ENCODE peak calls at places on chromosomes 12 and 14, in eight cellular contexts. One of them, this sample, is unnamed.

GRCh38 chr14:97456958-97457357 is 659.8 kb downstream of the VRK1 start:
- DNase-seq in AG10803: peak
- DNase-seq in neural progenitor cell: no peak
- DNase-seq in GM12878: no peak
- DNase-seq in brain microvascular endothelial cell: no peak
- DNase-seq in esophagus squamous epithelium: no peak
- DNase-seq in A549: no peak
- DNase-seq in tibial artery: no peak
- DNase-seq in this sample: no peak

GRCh38 chr12:131126662-131127173 is 173.0 kb downstream of the ADGRD1 start:
- DNase-seq in esophagus squamous epithelium: no peak
- DNase-seq in brain microvascular endothelial cell: no peak
- DNase-seq in GM12878: no peak
- DNase-seq in neural progenitor cell: no peak
- DNase-seq in A549: no peak
- DNase-seq in AG10803: no peak
- DNase-seq in tibial artery: no peak
- DNase-seq in this sample: no peak

GRCh38 chr12:16198884-16199283 is 78.6 kb downstream of the SLC15A5 start:
- DNase-seq in brain microvascular endothelial cell: no peak
- DNase-seq in esophagus squamous epithelium: no peak
- DNase-seq in A549: no peak
- DNase-seq in GM12878: peak
- DNase-seq in neural progenitor cell: peak
- DNase-seq in AG10803: no peak
- DNase-seq in tibial artery: no peak
- DNase-seq in this sample: no peak

GRCh38 chr14:89219056-89219455 is 198.0 kb downstream of the FOXN3 start:
- DNase-seq in AG10803: no peak
- DNase-seq in GM12878: no peak
- DNase-seq in brain microvascular endothelial cell: no peak
- DNase-seq in tibial artery: no peak
- DNase-seq in A549: no peak
- DNase-seq in neural progenitor cell: no peak
- DNase-seq in esophagus squamous epithelium: no peak
- DNase-seq in this sample: no peak

GRCh38 chr14:67941456-67942018 is 122.0 kb downstream of the RAD51B start:
- DNase-seq in esophagus squamous epithelium: no peak
- DNase-seq in neural progenitor cell: peak
- DNase-seq in tibial artery: no peak
- DNase-seq in A549: peak
- DNase-seq in brain microvascular endothelial cell: peak
- DNase-seq in AG10803: peak
- DNase-seq in GM12878: no peak
- DNase-seq in this sample: peak

GRCh38 chr12:13784504-13784903 is 196.9 kb downstream of the GRIN2B start:
- DNase-seq in tibial artery: no peak
- DNase-seq in brain microvascular endothelial cell: no peak
- DNase-seq in AG10803: peak
- DNase-seq in A549: no peak
- DNase-seq in esophagus squamous epithelium: no peak
- DNase-seq in neural progenitor cell: no peak
- DNase-seq in GM12878: no peak
- DNase-seq in this sample: no peak

GRCh38 chr12:113236539-113237354 is 15.5 kb downstream of the TPCN1 start:
- DNase-seq in A549: no peak
- DNase-seq in esophagus squamous epithelium: no peak
- DNase-seq in neural progenitor cell: no peak
- DNase-seq in AG10803: no peak
- DNase-seq in brain microvascular endothelial cell: no peak
- DNase-seq in GM12878: no peak
- DNase-seq in tibial artery: peak
- DNase-seq in this sample: no peak

GRCh38 chr14:99330316-99331240 is 58.6 kb upstream of the BCL11B start:
- DNase-seq in esophagus squamous epithelium: no peak
- DNase-seq in tibial artery: peak
- DNase-seq in GM12878: no peak
- DNase-seq in A549: no peak
- DNase-seq in brain microvascular endothelial cell: no peak
- DNase-seq in neural progenitor cell: no peak
- DNase-seq in AG10803: no peak
- DNase-seq in this sample: no peak

GRCh38 chr12:116135209-116135930 is 142.1 kb downstream of the MED13L start:
- DNase-seq in neural progenitor cell: no peak
- DNase-seq in A549: peak
- DNase-seq in tibial artery: no peak
- DNase-seq in GM12878: no peak
- DNase-seq in brain microvascular endothelial cell: peak
- DNase-seq in AG10803: peak
- DNase-seq in esophagus squamous epithelium: no peak
- DNase-seq in this sample: peak

GRCh38 chr12:71602745-71603577 is 60.7 kb downstream of the ZFC3H1 start:
- DNase-seq in tibial artery: no peak
- DNase-seq in neural progenitor cell: no peak
- DNase-seq in GM12878: no peak
- DNase-seq in esophagus squamous epithelium: no peak
- DNase-seq in brain microvascular endothelial cell: no peak
- DNase-seq in A549: no peak
- DNase-seq in AG10803: no peak
- DNase-seq in this sample: no peak

GRCh38 chr12:118420673-118421072 is 44.3 kb downstream of the SUDS3 start:
- DNase-seq in GM12878: no peak
- DNase-seq in esophagus squamous epithelium: no peak
- DNase-seq in neural progenitor cell: no peak
- DNase-seq in A549: no peak
- DNase-seq in brain microvascular endothelial cell: no peak
- DNase-seq in AG10803: no peak
- DNase-seq in tibial artery: no peak
- DNase-seq in this sample: no peak

GRCh38 chr12:12387521-12387920 is 30.6 kb downstream of the BORCS5 start:
- DNase-seq in brain microvascular endothelial cell: peak
- DNase-seq in neural progenitor cell: no peak
- DNase-seq in A549: no peak
- DNase-seq in tibial artery: no peak
- DNase-seq in AG10803: peak
- DNase-seq in esophagus squamous epithelium: no peak
- DNase-seq in GM12878: no peak
- DNase-seq in this sample: peak

GRCh38 chr14:22243971-22244581 is 344.9 kb downstream of the DAD1 start:
- DNase-seq in neural progenitor cell: no peak
- DNase-seq in esophagus squamous epithelium: no peak
- DNase-seq in GM12878: no peak
- DNase-seq in A549: no peak
- DNase-seq in brain microvascular endothelial cell: no peak
- DNase-seq in tibial artery: no peak
- DNase-seq in AG10803: no peak
- DNase-seq in this sample: no peak

GRCh38 chr14:31829256-31829923 is 247.7 kb upstream of the ARHGAP5 start:
- DNase-seq in esophagus squamous epithelium: no peak
- DNase-seq in A549: peak
- DNase-seq in neural progenitor cell: peak
- DNase-seq in GM12878: no peak
- DNase-seq in tibial artery: no peak
- DNase-seq in AG10803: peak
- DNase-seq in brain microvascular endothelial cell: peak
- DNase-seq in this sample: peak

GRCh38 chr12:72491399-72491798 is 219.2 kb downstream of the TRHDE start:
- DNase-seq in tibial artery: no peak
- DNase-seq in A549: no peak
- DNase-seq in AG10803: peak
- DNase-seq in brain microvascular endothelial cell: no peak
- DNase-seq in GM12878: no peak
- DNase-seq in esophagus squamous epithelium: no peak
- DNase-seq in neural progenitor cell: no peak
- DNase-seq in this sample: no peak

GRCh38 chr14:68794130-68794855 is 1.4 kb upstream of the ZFP36L1 start:
- DNase-seq in esophagus squamous epithelium: peak
- DNase-seq in GM12878: no peak
- DNase-seq in neural progenitor cell: peak
- DNase-seq in tibial artery: peak
- DNase-seq in A549: peak
- DNase-seq in AG10803: peak
- DNase-seq in brain microvascular endothelial cell: peak
- DNase-seq in this sample: peak

GRCh38 chr12:1457901-1458300 is 136.5 kb downstream of the FBXL14 start:
- DNase-seq in AG10803: peak
- DNase-seq in neural progenitor cell: no peak
- DNase-seq in esophagus squamous epithelium: no peak
- DNase-seq in A549: no peak
- DNase-seq in tibial artery: peak
- DNase-seq in GM12878: no peak
- DNase-seq in brain microvascular endothelial cell: peak
- DNase-seq in this sample: peak

GRCh38 chr14:93430319-93430801 is 379 bp upstream of the UNC79 start:
- DNase-seq in tibial artery: no peak
- DNase-seq in neural progenitor cell: peak
- DNase-seq in GM12878: no peak
- DNase-seq in brain microvascular endothelial cell: no peak
- DNase-seq in esophagus squamous epithelium: no peak
- DNase-seq in A549: no peak
- DNase-seq in AG10803: no peak
- DNase-seq in this sample: no peak

GRCh38 chr14:61564623-61565091 is 130.7 kb upstream of the HIF1A start:
- DNase-seq in esophagus squamous epithelium: no peak
- DNase-seq in A549: peak
- DNase-seq in tibial artery: no peak
- DNase-seq in GM12878: no peak
- DNase-seq in neural progenitor cell: no peak
- DNase-seq in brain microvascular endothelial cell: peak
- DNase-seq in AG10803: peak
- DNase-seq in this sample: peak

GRCh38 chr12:96773031-96773430 is 134.0 kb upstream of the NEDD1 start:
- DNase-seq in brain microvascular endothelial cell: no peak
- DNase-seq in neural progenitor cell: no peak
- DNase-seq in AG10803: no peak
- DNase-seq in A549: no peak
- DNase-seq in GM12878: no peak
- DNase-seq in esophagus squamous epithelium: no peak
- DNase-seq in tibial artery: no peak
- DNase-seq in this sample: peak

GRCh38 chr12:19444097-19444496 is 4.8 kb downstream of the AEBP2 start:
- DNase-seq in neural progenitor cell: no peak
- DNase-seq in AG10803: no peak
- DNase-seq in tibial artery: peak
- DNase-seq in esophagus squamous epithelium: no peak
- DNase-seq in GM12878: no peak
- DNase-seq in brain microvascular endothelial cell: no peak
- DNase-seq in A549: no peak
- DNase-seq in this sample: no peak

GRCh38 chr12:123712780-123713319 is 697 bp downstream of the ATP6V0A2 start:
- DNase-seq in A549: peak
- DNase-seq in esophagus squamous epithelium: no peak
- DNase-seq in AG10803: no peak
- DNase-seq in tibial artery: no peak
- DNase-seq in brain microvascular endothelial cell: no peak
- DNase-seq in neural progenitor cell: no peak
- DNase-seq in GM12878: no peak
- DNase-seq in this sample: peak

GRCh38 chr12:116059901-116060300 is 217.6 kb downstream of the MED13L start:
- DNase-seq in A549: no peak
- DNase-seq in brain microvascular endothelial cell: no peak
- DNase-seq in esophagus squamous epithelium: no peak
- DNase-seq in tibial artery: no peak
- DNase-seq in neural progenitor cell: no peak
- DNase-seq in AG10803: no peak
- DNase-seq in GM12878: no peak
- DNase-seq in this sample: no peak

DNA sequence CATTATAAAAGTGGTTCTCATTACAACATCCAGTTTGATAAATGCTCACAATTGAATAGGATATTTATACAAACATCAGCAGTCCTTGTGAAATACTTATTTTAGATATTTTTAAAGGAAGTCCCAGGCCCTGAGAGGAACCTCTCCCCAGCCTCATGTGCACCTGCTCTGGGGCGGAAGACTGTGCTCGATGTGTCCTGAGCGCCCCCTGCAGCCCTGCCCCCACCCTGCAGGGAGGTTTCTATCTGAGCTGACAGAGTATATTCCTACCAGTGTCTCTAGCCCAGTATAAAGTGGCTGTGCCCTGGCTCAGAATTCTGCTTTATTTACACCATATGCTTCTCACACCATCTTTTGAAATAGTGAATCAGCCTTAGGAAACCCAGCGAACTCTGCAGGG is 1349.1 kb downstream of the TMEM121 start:
- DNase-seq in neural progenitor cell: no peak
- DNase-seq in A549: no peak
- DNase-seq in esophagus squamous epithelium: no peak
- DNase-seq in tibial artery: no peak
- DNase-seq in brain microvascular endothelial cell: no peak
- DNase-seq in GM12878: no peak
- DNase-seq in AG10803: no peak
- DNase-seq in this sample: no peak
- TF ChIP-seq CTCF in neural progenitor cell: no peak
- TF ChIP-seq CTCF in A549: no peak
- TF ChIP-seq CTCF in esophagus squamous epithelium: no peak
- TF ChIP-seq CTCF in tibial artery: no peak
- TF ChIP-seq CTCF in brain microvascular endothelial cell: no peak
- TF ChIP-seq CTCF in GM12878: peak
- TF ChIP-seq CTCF in AG10803: no peak
- TF ChIP-seq CTCF in this sample: peak

DNA sequence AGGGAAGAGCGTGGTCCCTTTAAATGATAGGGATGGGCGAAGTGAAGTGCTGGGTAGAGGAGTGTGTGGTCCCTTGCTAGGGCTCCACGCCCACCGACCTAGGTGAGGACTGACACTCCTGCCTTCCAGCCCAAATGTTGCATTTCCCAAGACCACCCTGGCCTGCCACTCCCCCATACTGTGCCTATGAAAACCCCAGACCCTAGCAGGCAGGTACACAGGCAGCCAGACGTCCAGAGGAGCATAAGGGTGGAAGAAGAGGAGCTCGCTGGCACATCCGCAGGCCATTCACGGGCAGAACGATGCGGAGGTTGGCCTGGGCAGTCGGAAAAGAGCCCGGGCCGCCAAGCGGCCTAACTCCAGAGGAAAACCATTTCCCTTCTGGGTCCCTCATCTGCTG is 817 bp upstream of the IPO8 start:
- DNase-seq in neural progenitor cell: peak
- DNase-seq in tibial artery: no peak
- DNase-seq in GM12878: no peak
- DNase-seq in brain microvascular endothelial cell: no peak
- DNase-seq in A549: no peak
- DNase-seq in esophagus squamous epithelium: no peak
- DNase-seq in AG10803: no peak
- DNase-seq in this sample: no peak
- H3K4me3 ChIP-seq in neural progenitor cell: peak
- H3K4me3 ChIP-seq in tibial artery: peak
- H3K4me3 ChIP-seq in GM12878: peak
- H3K4me3 ChIP-seq in brain microvascular endothelial cell: peak
- H3K4me3 ChIP-seq in A549: peak
- H3K4me3 ChIP-seq in esophagus squamous epithelium: no peak
- H3K4me3 ChIP-seq in AG10803: peak
- H3K4me3 ChIP-seq in this sample: no peak

GRCh38 chr14:105974902-105975301 is 448.5 kb downstream of the TMEM121 start:
- DNase-seq in A549: peak
- DNase-seq in brain microvascular endothelial cell: no peak
- DNase-seq in GM12878: no peak
- DNase-seq in tibial artery: no peak
- DNase-seq in AG10803: no peak
- DNase-seq in neural progenitor cell: no peak
- DNase-seq in esophagus squamous epithelium: no peak
- DNase-seq in this sample: no peak
- TF ChIP-seq CTCF in A549: peak
- TF ChIP-seq CTCF in brain microvascular endothelial cell: no peak
- TF ChIP-seq CTCF in GM12878: no peak
- TF ChIP-seq CTCF in tibial artery: no peak
- TF ChIP-seq CTCF in AG10803: no peak
- TF ChIP-seq CTCF in neural progenitor cell: no peak
- TF ChIP-seq CTCF in esophagus squamous epithelium: no peak
- TF ChIP-seq CTCF in this sample: no peak

GRCh38 chr14:76352639-76353281 is 23.2 kb upstream of the ESRRB start:
- DNase-seq in neural progenitor cell: peak
- DNase-seq in A549: peak
- DNase-seq in esophagus squamous epithelium: no peak
- DNase-seq in AG10803: peak
- DNase-seq in GM12878: peak
- DNase-seq in tibial artery: no peak
- DNase-seq in brain microvascular endothelial cell: peak
- DNase-seq in this sample: peak
- H3K4me3 ChIP-seq in neural progenitor cell: peak
- H3K4me3 ChIP-seq in A549: no peak
- H3K4me3 ChIP-seq in esophagus squamous epithelium: no peak
- H3K4me3 ChIP-seq in AG10803: peak
- H3K4me3 ChIP-seq in GM12878: no peak
- H3K4me3 ChIP-seq in tibial artery: peak
- H3K4me3 ChIP-seq in brain microvascular endothelial cell: peak
- H3K4me3 ChIP-seq in this sample: no peak

This sample was measured in cardiac fibroblast.